ENCODE peak calls at places on chromosome 21, in seven cellular contexts. I is heart right ventricle, N is WTC11, Z is GM10248, A is cardiac muscle cell, L is body of pancreas, Q is progenitor cell of endocrine pancreas. H is an unnamed sample.

GRCh38 chr21:31343680-31344480 is at the start of gene TIAM1:
- DNase-seq in Q (peak), I (peak), L (peak), A (peak), Z (no peak), N (peak), H (peak)

GRCh38 chr21:31611445-31611844 is 48.0 kb upstream of the SOD1 start:
- DNase-seq in L (no peak), A (no peak), Z (no peak), Q (no peak), N (no peak), I (no peak), H (no peak)

GRCh38 chr21:39644069-39644468 is 31.3 kb downstream of the B3GALT5 start:
- DNase-seq in L (no peak), N (no peak), Q (no peak), I (no peak), Z (no peak), A (no peak), H (no peak)

GRCh38 chr21:27362249-27362648 is 395.4 kb upstream of the ADAMTS5 start:
- DNase-seq in N (no peak), Q (no peak), I (no peak), Z (no peak), A (no peak), L (no peak), H (no peak)

GRCh38 chr21:46199436-46200373 is 15.4 kb upstream of the SPATC1L start:
- DNase-seq in Q (no peak), I (no peak), N (no peak), Z (no peak), L (no peak), A (no peak), H (no peak)

GRCh38 chr21:18244721-18245486 is at the start of gene CHODL:
- DNase-seq in L (no peak), Z (no peak), Q (peak), N (peak), I (peak), A (peak), H (no peak)

GRCh38 chr21:45386728-45387371 is 18.1 kb upstream of the COL18A1 start:
- DNase-seq in N (no peak), Q (no peak), Z (no peak), A (no peak), I (peak), L (peak), H (no peak)

GRCh38 chr21:45839274-45839673 is 142.3 kb upstream of the COL6A1 start:
- DNase-seq in N (no peak), Z (no peak), A (no peak), L (no peak), Q (no peak), I (no peak), H (no peak)

GRCh38 chr21:45849651-45850050 is 131.9 kb upstream of the COL6A1 start:
- DNase-seq in N (no peak), Q (no peak), I (no peak), L (no peak), A (peak), Z (no peak), H (no peak)

GRCh38 chr21:15003463-15004135 is 61.2 kb downstream of the NRIP1 start:
- DNase-seq in I (no peak), Q (no peak), L (no peak), Z (no peak), N (peak), A (peak), H (no peak)

GRCh38 chr21:14143999-14144398 is 66.8 kb downstream of the LIPI start:
- DNase-seq in L (no peak), Q (no peak), Z (no peak), N (no peak), A (no peak), I (no peak), H (no peak)

GRCh38 chr21:44502559-44502958 is 37.4 kb downstream of the KRTAP10-1 start:
- DNase-seq in N (no peak), I (no peak), A (no peak), L (no peak), Q (no peak), Z (no peak), H (no peak)

GRCh38 chr21:44836666-44837471 is 19.0 kb upstream of the SUMO3 start:
- DNase-seq in Q (no peak), N (no peak), Z (no peak), I (no peak), A (peak), L (peak), H (no peak)

GRCh38 chr21:41747943-41748738 is 18.7 kb downstream of the RIPK4 start:
- DNase-seq in Q (no peak), L (no peak), Z (no peak), I (no peak), N (no peak), A (no peak), H (no peak)

GRCh38 chr21:41745026-41745820 is 21.6 kb downstream of the RIPK4 start:
- DNase-seq in A (no peak), Q (no peak), I (no peak), L (no peak), N (no peak), Z (no peak), H (no peak)

GRCh38 chr21:41744028-41744940 is 22.6 kb downstream of the RIPK4 start:
- DNase-seq in Z (no peak), A (peak), N (no peak), I (no peak), L (no peak), Q (no peak), H (no peak)

GRCh38 chr21:41746744-41747006 is 20.2 kb downstream of the RIPK4 start:
- DNase-seq in L (no peak), N (no peak), Q (no peak), I (no peak), Z (no peak), A (no peak), H (no peak)

GRCh38 chr21:41745971-41746743 is 20.7 kb downstream of the RIPK4 start:
- DNase-seq in Z (no peak), I (no peak), L (no peak), Q (no peak), A (no peak), N (peak), H (no peak)
- TF ChIP-seq CTCF in Z (no peak), I (no peak), L (no peak), Q (no peak), A (no peak), N (no peak), H (no peak)

GRCh38 chr21:42147386-42148020 is 71.4 kb upstream of the ABCG1 start:
- DNase-seq in N (peak), Z (no peak), A (no peak), L (no peak), Q (no peak), I (no peak), H (no peak)

GRCh38 chr21:42149656-42150457 is 69.1 kb upstream of the ABCG1 start:
- DNase-seq in Z (no peak), L (no peak), A (no peak), I (no peak), N (no peak), Q (no peak), H (no peak)

GRCh38 chr21:42146821-42147220 is 72.1 kb upstream of the ABCG1 start:
- DNase-seq in L (no peak), A (no peak), Z (no peak), N (peak), Q (no peak), I (no peak), H (no peak)

GRCh38 chr21:42148584-42148983 is 70.4 kb upstream of the ABCG1 start:
- DNase-seq in L (no peak), Q (no peak), Z (no peak), A (no peak), I (no peak), N (no peak), H (no peak)

DNA sequence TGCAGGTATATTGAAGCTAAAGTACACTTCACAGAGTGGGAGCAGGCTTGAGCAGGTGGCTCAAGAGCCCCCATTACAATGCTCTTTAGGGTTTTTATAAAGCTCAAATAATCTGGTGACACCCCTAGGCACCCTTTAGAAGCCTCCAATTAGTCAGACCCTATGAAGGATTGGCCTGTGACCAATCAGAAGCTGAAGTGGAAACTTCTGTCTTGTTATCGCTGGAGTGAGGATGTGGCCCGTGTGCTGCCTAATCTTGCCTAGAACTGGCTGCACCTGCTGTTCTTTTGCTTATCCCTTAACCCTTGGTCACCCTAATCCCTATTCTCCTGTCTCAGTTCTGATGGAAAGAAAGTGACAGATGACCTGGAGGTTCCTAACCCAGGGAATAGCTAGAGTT is 70.8 kb upstream of the ABCG1 start:
- DNase-seq in A (no peak), Q (no peak), Z (no peak), I (no peak), N (no peak), L (no peak), H (no peak)
- TF ChIP-seq CTCF in A (no peak), Q (no peak), Z (no peak), I (no peak), N (no peak), L (no peak), H (no peak)

GRCh38 chr21:38439336-38439900 is 58.9 kb downstream of the ERG start:
- DNase-seq in A (no peak), L (no peak), I (no peak), N (no peak), Q (no peak), Z (no peak), H (no peak)

GRCh38 chr21:38441153-38441552 is 57.1 kb downstream of the ERG start:
- DNase-seq in Z (no peak), Q (no peak), N (no peak), I (no peak), A (no peak), L (no peak), H (no peak)

GRCh38 chr21:38438476-38438893 is 59.8 kb downstream of the ERG start:
- DNase-seq in N (no peak), Z (no peak), Q (no peak), A (peak), L (peak), I (peak), H (no peak)

GRCh38 chr21:38439957-38440356 is 58.3 kb downstream of the ERG start:
- DNase-seq in N (no peak), L (no peak), I (no peak), Z (no peak), A (no peak), Q (no peak), H (no peak)

GRCh38 chr21:38440746-38441145 is 57.5 kb downstream of the ERG start:
- DNase-seq in Q (no peak), I (no peak), Z (no peak), A (no peak), L (no peak), N (no peak), H (no peak)
- TF ChIP-seq CTCF in Q (no peak), I (no peak), Z (no peak), A (no peak), L (no peak), N (no peak), H (no peak)

DNA sequence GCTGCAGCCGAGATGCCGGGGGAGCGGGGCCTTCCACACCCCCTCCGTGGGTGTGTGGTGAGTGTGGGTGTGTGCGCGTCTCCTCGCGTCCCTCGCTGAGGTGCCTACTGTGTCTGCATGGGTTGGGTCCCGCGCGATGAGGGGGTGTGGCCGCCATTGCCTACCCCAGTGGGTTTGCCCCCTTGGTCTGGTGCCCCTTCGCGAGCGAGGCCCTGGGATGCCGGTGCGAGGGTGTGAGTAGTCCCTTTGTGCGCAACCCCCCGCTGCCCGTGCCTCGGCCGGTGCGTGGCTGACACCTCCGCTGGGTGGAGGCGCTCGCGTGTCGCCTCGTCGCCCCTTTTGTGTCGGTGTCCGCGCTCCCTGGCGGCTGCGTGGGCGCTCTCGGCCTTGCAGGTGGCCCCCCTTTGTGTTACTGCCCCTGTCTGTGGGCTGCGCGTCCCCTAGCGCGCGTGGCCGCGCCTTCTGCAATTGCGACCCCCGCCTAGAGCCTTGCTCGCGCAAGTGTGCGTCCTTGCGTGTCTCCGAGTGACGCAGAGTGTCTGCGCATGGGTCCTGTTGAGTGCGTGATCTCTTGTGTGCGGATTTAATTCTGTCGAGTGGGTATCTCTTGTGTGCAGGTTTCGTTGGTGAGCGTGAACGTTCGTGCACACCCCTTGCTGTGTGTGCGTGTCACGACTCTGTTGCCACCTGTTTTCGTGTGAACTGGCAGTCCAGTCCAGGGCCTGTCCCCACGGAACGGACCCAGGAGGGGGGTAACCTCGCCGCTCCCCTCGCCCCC is 552 bp downstream of the TTC3 start:
- DNase-seq in L (peak), I (peak), A (peak), N (no peak), Q (peak), Z (peak), H (peak)
- TF ChIP-seq CTCF in L (no peak), I (peak), A (peak), N (no peak), Q (no peak), Z (peak), H (no peak)

H was measured in stomach.